ENCODE peak calls at places on chromosomes 16 and 17, in four cellular contexts. One of them, this sample, is unnamed.

GRCh38 chr17:43940630-43941029 is 1.6 kb downstream of the PPY start:
- DNase-seq in SHP77: peak; percentile 53
- DNase-seq in head of caudate nucleus: no peak
- DNase-seq in tibial nerve: no peak
- DNase-seq in this sample: no peak

GRCh38 chr17:46853896-46854444 is 2.6 kb downstream of the WNT9B start:
- DNase-seq in tibial nerve: no peak
- DNase-seq in head of caudate nucleus: no peak
- DNase-seq in SHP77: no peak
- DNase-seq in this sample: peak; percentile 27

GRCh38 chr17:81977211-81978091 is at the start of gene ASPSCR1:
- DNase-seq in head of caudate nucleus: peak; percentile 91
- DNase-seq in SHP77: peak; percentile 79
- DNase-seq in tibial nerve: peak; percentile 78
- DNase-seq in this sample: peak; percentile 91

GRCh38 chr16:15777533-15778203 is 79.2 kb downstream of the MYH11 start:
- DNase-seq in head of caudate nucleus: no peak
- DNase-seq in SHP77: peak; percentile 28
- DNase-seq in tibial nerve: no peak
- DNase-seq in this sample: no peak

GRCh38 chr16:67177743-67178699 is 5.7 kb downstream of the MATCAP1 start:
- DNase-seq in head of caudate nucleus: peak; percentile 70
- DNase-seq in SHP77: peak; percentile 38
- DNase-seq in tibial nerve: no peak
- DNase-seq in this sample: peak; percentile 61

GRCh38 chr16:71528257-71528656 is 2.0 kb downstream of the CHST4 start:
- DNase-seq in head of caudate nucleus: no peak
- DNase-seq in SHP77: no peak
- DNase-seq in tibial nerve: no peak
- DNase-seq in this sample: no peak

GRCh38 chr17:27381007-27381501 is 75.2 kb upstream of the KSR1 start:
- DNase-seq in tibial nerve: no peak
- DNase-seq in SHP77: peak; percentile 81
- DNase-seq in head of caudate nucleus: peak; percentile 64
- DNase-seq in this sample: peak; percentile 63

GRCh38 chr17:31744541-31744951 is 114.5 kb downstream of the COPRS start:
- DNase-seq in tibial nerve: no peak
- DNase-seq in SHP77: no peak
- DNase-seq in head of caudate nucleus: no peak
- DNase-seq in this sample: no peak

GRCh38 chr17:81846743-81847689 is 12.2 kb upstream of the PPP1R27 start:
- DNase-seq in head of caudate nucleus: no peak
- DNase-seq in tibial nerve: no peak
- DNase-seq in SHP77: no peak
- DNase-seq in this sample: no peak

GRCh38 chr17:80859004-80859941 is 132.4 kb upstream of the CHMP6 start:
- DNase-seq in SHP77: peak; percentile 74
- DNase-seq in head of caudate nucleus: peak; percentile 83
- DNase-seq in tibial nerve: peak; percentile 67
- DNase-seq in this sample: peak; percentile 66

GRCh38 chr16:85470873-85471272 is 142.2 kb upstream of the GSE1 start:
- DNase-seq in head of caudate nucleus: no peak
- DNase-seq in tibial nerve: no peak
- DNase-seq in SHP77: no peak
- DNase-seq in this sample: no peak

GRCh38 chr16:13912891-13913290 is 7.1 kb upstream of the ERCC4 start:
- DNase-seq in SHP77: no peak
- DNase-seq in tibial nerve: no peak
- DNase-seq in head of caudate nucleus: no peak
- DNase-seq in this sample: no peak

GRCh38 chr17:30372755-30373154 is 6.0 kb upstream of the CPD start:
- DNase-seq in head of caudate nucleus: no peak
- DNase-seq in SHP77: no peak
- DNase-seq in tibial nerve: no peak
- DNase-seq in this sample: no peak

GRCh38 chr17:27975146-27976011 is 67.1 kb upstream of the NLK start:
- DNase-seq in SHP77: no peak
- DNase-seq in tibial nerve: no peak
- DNase-seq in head of caudate nucleus: no peak
- DNase-seq in this sample: peak; percentile 46